ENCODE peak calls at places on chromosomes 5 and 9, in nine cellular contexts. One of them, this sample, is unnamed.

GRCh38 chr5:153938131-153938842 is 100.4 kb downstream of the FAM114A2 start:
- DNase-seq in left lung: no peak
- DNase-seq in A673: no peak
- DNase-seq in AG04450: no peak
- DNase-seq in KBM-7: no peak
- DNase-seq in cardiac septum: no peak
- DNase-seq in naive thymus-derived CD8-positive, alpha-beta T cell: no peak
- DNase-seq in left cardiac atrium: no peak
- DNase-seq in CD8-positive, alpha-beta memory T cell: no peak
- DNase-seq in this sample: no peak

GRCh38 chr5:80701597-80701996 is 46.8 kb upstream of the DHFR start:
- DNase-seq in left lung: no peak
- DNase-seq in A673: no peak
- DNase-seq in AG04450: no peak
- DNase-seq in KBM-7: no peak
- DNase-seq in cardiac septum: no peak
- DNase-seq in naive thymus-derived CD8-positive, alpha-beta T cell: no peak
- DNase-seq in left cardiac atrium: no peak
- DNase-seq in CD8-positive, alpha-beta memory T cell: no peak
- DNase-seq in this sample: no peak

GRCh38 chr5:132704875-132705274 is 31.1 kb downstream of the IL4 start:
- DNase-seq in left lung: no peak
- DNase-seq in A673: no peak
- DNase-seq in AG04450: no peak
- DNase-seq in KBM-7: no peak
- DNase-seq in cardiac septum: no peak
- DNase-seq in naive thymus-derived CD8-positive, alpha-beta T cell: no peak
- DNase-seq in left cardiac atrium: no peak
- DNase-seq in CD8-positive, alpha-beta memory T cell: no peak
- DNase-seq in this sample: peak

GRCh38 chr5:50440651-50441478 is at the start of gene EMB:
- DNase-seq in left lung: peak
- DNase-seq in A673: peak
- DNase-seq in AG04450: no peak
- DNase-seq in KBM-7: peak
- DNase-seq in cardiac septum: peak
- DNase-seq in naive thymus-derived CD8-positive, alpha-beta T cell: peak
- DNase-seq in left cardiac atrium: peak
- DNase-seq in CD8-positive, alpha-beta memory T cell: peak
- DNase-seq in this sample: peak

GRCh38 chr9:19174127-19174921 is 47.0 kb upstream of the PLIN2 start:
- DNase-seq in left lung: no peak
- DNase-seq in A673: peak
- DNase-seq in AG04450: peak
- DNase-seq in KBM-7: peak
- DNase-seq in cardiac septum: no peak
- DNase-seq in naive thymus-derived CD8-positive, alpha-beta T cell: peak
- DNase-seq in left cardiac atrium: peak
- DNase-seq in CD8-positive, alpha-beta memory T cell: no peak
- DNase-seq in this sample: peak

GRCh38 chr5:137629646-137630045 is 106.2 kb downstream of the KLHL3 start:
- DNase-seq in left lung: no peak
- DNase-seq in A673: peak
- DNase-seq in AG04450: no peak
- DNase-seq in KBM-7: peak
- DNase-seq in cardiac septum: no peak
- DNase-seq in naive thymus-derived CD8-positive, alpha-beta T cell: peak
- DNase-seq in left cardiac atrium: no peak
- DNase-seq in CD8-positive, alpha-beta memory T cell: no peak
- DNase-seq in this sample: peak

GRCh38 chr5:172429201-172429940 is 25.0 kb downstream of the SH3PXD2B start:
- DNase-seq in left lung: no peak
- DNase-seq in A673: no peak
- DNase-seq in AG04450: no peak
- DNase-seq in KBM-7: peak
- DNase-seq in cardiac septum: no peak
- DNase-seq in naive thymus-derived CD8-positive, alpha-beta T cell: no peak
- DNase-seq in left cardiac atrium: peak
- DNase-seq in CD8-positive, alpha-beta memory T cell: no peak
- DNase-seq in this sample: peak

GRCh38 chr5:173697931-173698579 is 81.6 kb upstream of the BOD1 start:
- DNase-seq in left lung: no peak
- DNase-seq in A673: no peak
- DNase-seq in AG04450: no peak
- DNase-seq in KBM-7: no peak
- DNase-seq in cardiac septum: no peak
- DNase-seq in naive thymus-derived CD8-positive, alpha-beta T cell: no peak
- DNase-seq in left cardiac atrium: no peak
- DNase-seq in CD8-positive, alpha-beta memory T cell: no peak
- DNase-seq in this sample: no peak

GRCh38 chr5:75948441-75948840 is 134.7 kb upstream of the SV2C start:
- DNase-seq in left lung: no peak
- DNase-seq in A673: no peak
- DNase-seq in AG04450: no peak
- DNase-seq in KBM-7: peak
- DNase-seq in cardiac septum: no peak
- DNase-seq in naive thymus-derived CD8-positive, alpha-beta T cell: no peak
- DNase-seq in left cardiac atrium: no peak
- DNase-seq in CD8-positive, alpha-beta memory T cell: no peak
- DNase-seq in this sample: no peak

GRCh38 chr5:69450116-69450515 is 35.2 kb downstream of the MARVELD2 start:
- DNase-seq in left lung: no peak
- DNase-seq in A673: no peak
- DNase-seq in AG04450: peak
- DNase-seq in KBM-7: no peak
- DNase-seq in cardiac septum: no peak
- DNase-seq in naive thymus-derived CD8-positive, alpha-beta T cell: no peak
- DNase-seq in left cardiac atrium: no peak
- DNase-seq in CD8-positive, alpha-beta memory T cell: no peak
- DNase-seq in this sample: peak

GRCh38 chr5:61449756-61450155 is 117.7 kb downstream of the ZSWIM6 start:
- DNase-seq in left lung: no peak
- DNase-seq in A673: no peak
- DNase-seq in AG04450: no peak
- DNase-seq in KBM-7: no peak
- DNase-seq in cardiac septum: no peak
- DNase-seq in naive thymus-derived CD8-positive, alpha-beta T cell: no peak
- DNase-seq in left cardiac atrium: no peak
- DNase-seq in CD8-positive, alpha-beta memory T cell: no peak
- DNase-seq in this sample: peak

GRCh38 chr5:32443145-32443540 is 1.4 kb downstream of the ZFR start:
- DNase-seq in left lung: no peak
- DNase-seq in A673: no peak
- DNase-seq in AG04450: no peak
- DNase-seq in KBM-7: no peak
- DNase-seq in cardiac septum: no peak
- DNase-seq in naive thymus-derived CD8-positive, alpha-beta T cell: no peak
- DNase-seq in left cardiac atrium: no peak
- DNase-seq in CD8-positive, alpha-beta memory T cell: no peak
- DNase-seq in this sample: peak

GRCh38 chr9:128007566-128008138 is 26.9 kb upstream of the EEIG1 start:
- DNase-seq in left lung: no peak
- DNase-seq in A673: peak
- DNase-seq in AG04450: no peak
- DNase-seq in KBM-7: peak
- DNase-seq in cardiac septum: no peak
- DNase-seq in naive thymus-derived CD8-positive, alpha-beta T cell: peak
- DNase-seq in left cardiac atrium: peak
- DNase-seq in CD8-positive, alpha-beta memory T cell: peak
- DNase-seq in this sample: peak

GRCh38 chr9:71819115-71819739 is 50.9 kb upstream of the CEMIP2 start:
- DNase-seq in left lung: no peak
- DNase-seq in A673: peak
- DNase-seq in AG04450: no peak
- DNase-seq in KBM-7: peak
- DNase-seq in cardiac septum: no peak
- DNase-seq in naive thymus-derived CD8-positive, alpha-beta T cell: peak
- DNase-seq in left cardiac atrium: peak
- DNase-seq in CD8-positive, alpha-beta memory T cell: peak
- DNase-seq in this sample: peak

GRCh38 chr5:352639-353598 is 31.4 kb downstream of the AHRR start:
- DNase-seq in left lung: no peak
- DNase-seq in A673: no peak
- DNase-seq in AG04450: no peak
- DNase-seq in KBM-7: no peak
- DNase-seq in cardiac septum: no peak
- DNase-seq in naive thymus-derived CD8-positive, alpha-beta T cell: no peak
- DNase-seq in left cardiac atrium: no peak
- DNase-seq in CD8-positive, alpha-beta memory T cell: no peak
- DNase-seq in this sample: peak

GRCh38 chr5:159504857-159505304 is 174.6 kb upstream of the IL12B start:
- DNase-seq in left lung: peak
- DNase-seq in A673: no peak
- DNase-seq in AG04450: peak
- DNase-seq in KBM-7: no peak
- DNase-seq in cardiac septum: no peak
- DNase-seq in naive thymus-derived CD8-positive, alpha-beta T cell: no peak
- DNase-seq in left cardiac atrium: peak
- DNase-seq in CD8-positive, alpha-beta memory T cell: no peak
- DNase-seq in this sample: peak

GRCh38 chr5:177446184-177447065 is at the start of gene PRR7:
- DNase-seq in left lung: peak
- DNase-seq in A673: peak
- DNase-seq in AG04450: no peak
- DNase-seq in KBM-7: peak
- DNase-seq in cardiac septum: no peak
- DNase-seq in naive thymus-derived CD8-positive, alpha-beta T cell: peak
- DNase-seq in left cardiac atrium: peak
- DNase-seq in CD8-positive, alpha-beta memory T cell: peak
- DNase-seq in this sample: peak

GRCh38 chr5:84088996-84089395 is 295.7 kb downstream of the EDIL3 start:
- DNase-seq in left lung: no peak
- DNase-seq in A673: peak
- DNase-seq in AG04450: peak
- DNase-seq in KBM-7: peak
- DNase-seq in cardiac septum: no peak
- DNase-seq in naive thymus-derived CD8-positive, alpha-beta T cell: no peak
- DNase-seq in left cardiac atrium: no peak
- DNase-seq in CD8-positive, alpha-beta memory T cell: no peak
- DNase-seq in this sample: no peak

GRCh38 chr9:33211695-33212393 is 28.1 kb upstream of the SPINK4 start:
- DNase-seq in left lung: no peak
- DNase-seq in A673: peak
- DNase-seq in AG04450: no peak
- DNase-seq in KBM-7: no peak
- DNase-seq in cardiac septum: no peak
- DNase-seq in naive thymus-derived CD8-positive, alpha-beta T cell: no peak
- DNase-seq in left cardiac atrium: no peak
- DNase-seq in CD8-positive, alpha-beta memory T cell: no peak
- DNase-seq in this sample: no peak

GRCh38 chr9:136119259-136120118 is 814 bp upstream of the TMEM250 start:
- DNase-seq in left lung: no peak
- DNase-seq in A673: no peak
- DNase-seq in AG04450: no peak
- DNase-seq in KBM-7: peak
- DNase-seq in cardiac septum: no peak
- DNase-seq in naive thymus-derived CD8-positive, alpha-beta T cell: peak
- DNase-seq in left cardiac atrium: peak
- DNase-seq in CD8-positive, alpha-beta memory T cell: peak
- DNase-seq in this sample: peak

GRCh38 chr5:107542428-107542827 is 128.3 kb downstream of the EFNA5 start:
- DNase-seq in left lung: peak
- DNase-seq in A673: peak
- DNase-seq in AG04450: no peak
- DNase-seq in KBM-7: no peak
- DNase-seq in cardiac septum: no peak
- DNase-seq in naive thymus-derived CD8-positive, alpha-beta T cell: no peak
- DNase-seq in left cardiac atrium: peak
- DNase-seq in CD8-positive, alpha-beta memory T cell: no peak
- DNase-seq in this sample: peak

GRCh38 chr5:52799358-52799982 is 11.8 kb downstream of the ITGA1 start:
- DNase-seq in left lung: no peak
- DNase-seq in A673: peak
- DNase-seq in AG04450: peak
- DNase-seq in KBM-7: no peak
- DNase-seq in cardiac septum: no peak
- DNase-seq in naive thymus-derived CD8-positive, alpha-beta T cell: peak
- DNase-seq in left cardiac atrium: peak
- DNase-seq in CD8-positive, alpha-beta memory T cell: no peak
- DNase-seq in this sample: peak

GRCh38 chr5:96703384-96703910 is 41.3 kb downstream of the CAST start:
- DNase-seq in left lung: no peak
- DNase-seq in A673: no peak
- DNase-seq in AG04450: no peak
- DNase-seq in KBM-7: peak
- DNase-seq in cardiac septum: no peak
- DNase-seq in naive thymus-derived CD8-positive, alpha-beta T cell: no peak
- DNase-seq in left cardiac atrium: no peak
- DNase-seq in CD8-positive, alpha-beta memory T cell: no peak
- DNase-seq in this sample: no peak

GRCh38 chr5:56340196-56340980 is 107.3 kb upstream of the ANKRD55 start:
- DNase-seq in left lung: no peak
- DNase-seq in A673: no peak
- DNase-seq in AG04450: no peak
- DNase-seq in KBM-7: no peak
- DNase-seq in cardiac septum: no peak
- DNase-seq in naive thymus-derived CD8-positive, alpha-beta T cell: no peak
- DNase-seq in left cardiac atrium: no peak
- DNase-seq in CD8-positive, alpha-beta memory T cell: no peak
- DNase-seq in this sample: no peak

GRCh38 chr5:95519151-95519550 is 35.6 kb downstream of the SKIC3 start:
- DNase-seq in left lung: no peak
- DNase-seq in A673: no peak
- DNase-seq in AG04450: no peak
- DNase-seq in KBM-7: no peak
- DNase-seq in cardiac septum: no peak
- DNase-seq in naive thymus-derived CD8-positive, alpha-beta T cell: no peak
- DNase-seq in left cardiac atrium: no peak
- DNase-seq in CD8-positive, alpha-beta memory T cell: no peak
- DNase-seq in this sample: no peak